ENCODE peak calls at places on chromosomes 7 and 10, in seven cellular contexts. Y is brain microvascular endothelial cell; S is heart left ventricle; N is WERI-Rb-1; O is stomach; R is neural progenitor cell; M is CD8-positive, alpha-beta T cell. P is an unnamed sample.

GRCh38 chr7:123732413-123733091 is 16.3 kb downstream of the WASL start:
- DNase-seq in Y (no peak), S (no peak), N (no peak), O (no peak), R (no peak), M (no peak), P (no peak)

GRCh38 chr10:55283041-55283440 is 482.0 kb upstream of the PCDH15 start:
- DNase-seq in Y (peak; percentile 2), S (no peak), N (no peak), O (no peak), R (no peak), M (no peak), P (no peak)

GRCh38 chr7:85041599-85042216 is 145.1 kb downstream of the SEMA3D start:
- DNase-seq in Y (peak; percentile 70), S (peak; percentile 36), N (peak; percentile 77), O (peak; percentile 82), R (peak; percentile 78), M (no peak), P (peak; percentile 84)

GRCh38 chr10:82643076-82643475 is 768.1 kb downstream of the NRG3 start:
- DNase-seq in Y (no peak), S (no peak), N (no peak), O (no peak), R (no peak), M (no peak), P (no peak)

GRCh38 chr10:131201741-131202515 is 109.6 kb downstream of the TCERG1L start:
- DNase-seq in Y (no peak), S (no peak), N (no peak), O (peak; percentile 17), R (no peak), M (no peak), P (no peak)

GRCh38 chr7:82441916-82442478 is 1.6 kb downstream of the CACNA2D1 start:
- DNase-seq in Y (no peak), S (no peak), N (no peak), O (no peak), R (peak; percentile 44), M (no peak), P (no peak)

GRCh38 chr10:86179961-86180360 is 186.6 kb downstream of the GRID1 start:
- DNase-seq in Y (no peak), S (no peak), N (no peak), O (no peak), R (no peak), M (no peak), P (no peak)

GRCh38 chr10:123704812-123705211 is 38.7 kb downstream of the GPR26 start:
- DNase-seq in Y (no peak), S (no peak), N (no peak), O (no peak), R (no peak), M (no peak), P (no peak)

GRCh38 chr10:80177781-80178636 is 27.3 kb downstream of the ANXA11 start:
- DNase-seq in Y (no peak), S (no peak), N (no peak), O (no peak), R (no peak), M (no peak), P (no peak)

GRCh38 chr10:80917636-80918035 is 379.9 kb downstream of the SH2D4B start:
- DNase-seq in Y (no peak), S (no peak), N (no peak), O (no peak), R (no peak), M (no peak), P (no peak)

GRCh38 chr10:6082496-6083395 is 6.1 kb upstream of the RBM17 start:
- DNase-seq in Y (no peak), S (no peak), N (no peak), O (no peak), R (no peak), M (no peak), P (no peak)

GRCh38 chr7:24741691-24742639 is 15.3 kb downstream of the GSDME start:
- DNase-seq in Y (peak; percentile 47), S (no peak), N (no peak), O (no peak), R (no peak), M (no peak), P (peak; percentile 87)

GRCh38 chr7:10122573-10123100 is 851.0 kb upstream of the PHF14 start:
- DNase-seq in Y (no peak), S (peak; percentile 40), N (peak; percentile 78), O (no peak), R (peak; percentile 75), M (no peak), P (no peak)

GRCh38 chr7:42180806-42181205 is 56.2 kb downstream of the GLI3 start:
- DNase-seq in Y (no peak), S (no peak), N (no peak), O (no peak), R (no peak), M (no peak), P (no peak)

GRCh38 chr10:8325417-8325980 is 271.0 kb downstream of the GATA3 start:
- DNase-seq in Y (no peak), S (no peak), N (no peak), O (no peak), R (no peak), M (no peak), P (no peak)

GRCh38 chr7:94146408-94146807 is 142.3 kb upstream of the BET1 start:
- DNase-seq in Y (peak; percentile 71), S (no peak), N (no peak), O (no peak), R (no peak), M (no peak), P (no peak)

GRCh38 chr10:99888623-99889022 is 106.2 kb downstream of the ABCC2 start:
- DNase-seq in Y (peak; percentile 76), S (no peak), N (no peak), O (no peak), R (no peak), M (no peak), P (no peak)

GRCh38 chr10:132497788-132498561 is 39.6 kb upstream of the INPP5A start:
- DNase-seq in Y (no peak), S (no peak), N (peak; percentile 25), O (no peak), R (no peak), M (no peak), P (peak; percentile 43)

GRCh38 chr7:149735779-149736477 is 37.5 kb downstream of the ZNF467 start:
- DNase-seq in Y (no peak), S (no peak), N (no peak), O (no peak), R (no peak), M (no peak), P (no peak)

GRCh38 chr10:50432610-50433009 is 181.3 kb upstream of the ASAH2 start:
- DNase-seq in Y (no peak), S (no peak), N (no peak), O (no peak), R (no peak), M (no peak), P (no peak)
- TF ChIP-seq CTCF in Y (no peak), S (no peak), N (no peak), O (no peak), R (no peak), M (no peak), P (no peak)

GRCh38 chr10:97131041-97131659 is 54.6 kb downstream of the SLIT1 start:
- DNase-seq in Y (no peak), S (no peak), N (no peak), O (no peak), R (no peak), M (no peak), P (no peak)

GRCh38 chr10:97132273-97132672 is 53.5 kb downstream of the SLIT1 start:
- DNase-seq in Y (no peak), S (no peak), N (no peak), O (no peak), R (no peak), M (no peak), P (no peak)

GRCh38 chr10:97129666-97130065 is 56.1 kb downstream of the SLIT1 start:
- DNase-seq in Y (no peak), S (no peak), N (no peak), O (no peak), R (no peak), M (no peak), P (no peak)

GRCh38 chr10:97134202-97134601 is 51.6 kb downstream of the SLIT1 start:
- DNase-seq in Y (no peak), S (no peak), N (no peak), O (no peak), R (peak; percentile 69), M (no peak), P (no peak)

DNA sequence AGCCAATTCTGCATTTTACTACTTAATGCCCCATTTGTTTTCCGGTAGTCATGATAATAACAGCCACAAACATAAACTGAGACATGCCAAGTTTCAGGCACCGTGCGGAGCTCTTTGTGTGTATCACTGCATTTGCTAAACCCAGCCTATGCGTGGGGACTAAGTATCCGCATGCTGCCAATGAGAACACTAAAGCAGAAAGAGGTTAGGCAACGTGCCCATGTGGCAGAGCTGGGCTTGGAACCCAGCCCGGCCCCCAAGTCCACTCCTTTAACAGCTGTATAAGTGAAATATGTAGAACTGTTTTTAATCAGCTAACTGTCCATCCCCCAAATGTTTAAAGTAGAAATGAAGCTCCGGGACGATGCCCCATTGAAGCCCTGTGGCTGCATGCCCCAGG is 54.1 kb downstream of the SLIT1 start:
- DNase-seq in Y (no peak), S (no peak), N (no peak), O (no peak), R (no peak), M (no peak), P (no peak)
- H3K27me3 ChIP-seq in Y (no peaks in the 10 kb centered on the region), S (no peaks in the 10 kb centered on the region), N (no peaks in the 10 kb centered on the region), O (peaks cover 26% of the 10 kb centered on the region), R (no peaks in the 10 kb centered on the region), M (no peaks in the 10 kb centered on the region), P (no peaks in the 10 kb centered on the region)

DNA sequence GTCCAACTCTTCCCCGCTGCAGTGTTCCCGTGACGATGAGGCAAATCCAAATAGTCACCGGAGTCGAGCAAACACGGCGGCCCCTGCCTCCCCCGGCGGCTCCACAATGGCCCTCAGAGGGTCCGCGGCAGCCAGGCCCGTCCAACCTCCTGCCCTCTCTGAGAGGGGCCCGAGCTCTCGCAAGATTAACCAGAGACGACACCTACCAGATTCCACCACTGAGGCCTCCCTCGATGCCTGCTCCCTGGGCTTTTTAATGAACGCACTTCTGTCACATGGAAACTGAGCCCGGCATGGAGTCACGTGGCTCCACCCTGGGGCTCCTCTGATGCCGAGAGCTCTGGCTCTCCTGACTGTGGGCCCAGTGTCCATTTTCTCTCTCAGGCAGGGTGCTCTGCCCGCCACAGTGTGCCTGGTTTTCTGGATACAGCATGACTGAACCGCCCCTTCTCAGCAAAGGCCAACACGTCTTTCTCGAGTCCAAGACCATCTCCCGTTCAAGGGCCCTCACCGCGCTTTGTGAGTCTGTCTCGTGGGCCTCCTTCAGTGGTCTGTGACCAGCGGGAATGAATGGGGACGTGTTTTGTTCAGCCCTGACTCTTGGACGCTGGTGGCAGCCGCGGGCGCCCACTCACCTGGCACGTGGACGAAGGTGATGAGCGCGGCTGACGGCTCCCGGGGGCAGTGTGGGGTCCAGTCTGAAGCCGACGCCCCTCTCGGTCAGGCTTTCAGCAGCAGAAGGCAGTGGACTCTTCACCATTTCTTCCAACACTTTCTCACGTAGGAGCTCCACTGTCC is 30.1 kb downstream of the AMZ1 start:
- DNase-seq in Y (no peak), S (no peak), N (no peak), O (no peak), R (no peak), M (no peak), P (no peak)
- H3K4me3 ChIP-seq in Y (no peak overlapping the region), S (no peak overlapping the region), N (no peak overlapping the region), O (peak overlapping the region; percentile 8), R (no peak overlapping the region), M (no peak overlapping the region), P (no peak overlapping the region)

GRCh38 chr10:120011359-120012132 is 119.0 kb downstream of the SEC23IP start:
- DNase-seq in Y (no peak), S (no peak), N (peak; percentile 12), O (no peak), R (peak; percentile 74), M (no peak), P (no peak)
- TF ChIP-seq CTCF in Y (no peak), S (no peak), N (peak; percentile 12), O (peak; percentile 14), R (peak; percentile 53), M (no peak), P (no peak)